ENCODE peak calls at places on chromosomes 7 and 10, in four cellular contexts. N is EL, B is memory B cell, R is HCT116. J is an unnamed sample.

GRCh38 chr10:69406302-69406811 is 10.4 kb downstream of the TACR2 start:
- DNase-seq in R (no peak), B (no peak), N (no peak), J (no peak)

GRCh38 chr7:134811798-134812197 is 32.4 kb downstream of the CALD1 start:
- DNase-seq in N (peak; percentile 61), B (no peak), R (no peak), J (no peak)

GRCh38 chr10:80322711-80323110 is 33.3 kb upstream of the MAT1A start:
- DNase-seq in B (no peak), N (no peak), R (no peak), J (no peak)

GRCh38 chr7:69430502-69431145 is 167.7 kb upstream of the AUTS2 start:
- DNase-seq in R (no peak), N (no peak), B (no peak), J (no peak)

GRCh38 chr7:127541548-127541947 is 43.8 kb downstream of the GCC1 start:
- DNase-seq in B (no peak), N (no peak), R (no peak), J (no peak)

GRCh38 chr7:50632561-50633413 is 67.6 kb upstream of the DDC start:
- DNase-seq in R (peak; percentile 19), N (peak; percentile 66), B (peak; percentile 57), J (no peak)

GRCh38 chr10:103716206-103717160 is 138.9 kb downstream of the SH3PXD2A start:
- DNase-seq in N (no peak), B (no peak), R (peak; percentile 48), J (peak; percentile 73)

GRCh38 chr10:89632824-89633223 is 12.2 kb downstream of the PANK1 start:
- DNase-seq in B (no peak), N (no peak), R (no peak), J (no peak)

GRCh38 chr10:133162910-133163856 is 3.2 kb downstream of the KNDC1 start:
- DNase-seq in N (no peak), R (no peak), B (no peak), J (peak; percentile 28)

GRCh38 chr10:133121479-133121878 is 33.8 kb downstream of the ADGRA1 start:
- DNase-seq in B (no peak), N (no peak), R (no peak), J (no peak)

GRCh38 chr7:127954371-127954770 is 76.9 kb downstream of the LRRC4 start:
- DNase-seq in N (no peak), B (no peak), R (no peak), J (no peak)

GRCh38 chr7:150420987-150421674 is 29.3 kb upstream of the GIMAP8 start:
- DNase-seq in N (peak; percentile 73), B (peak; percentile 87), R (peak; percentile 77), J (peak; percentile 62)

GRCh38 chr10:69501657-69502056 is 50.4 kb downstream of the TSPAN15 start:
- DNase-seq in B (no peak), R (no peak), N (no peak), J (no peak)

GRCh38 chr10:22714524-22715289 is at the start of gene PIP4K2A:
- DNase-seq in R (peak; percentile 15), B (no peak), N (peak; percentile 79), J (peak; percentile 71)